ENCODE peak calls at places on chromosomes 2 and 18, in four cellular contexts. Q, E, L and T are unnamed samples. For H3K36me3, the result is how much of the 10 kb centered on the place peaks cover.

GRCh38 chr2:176101216-176101845 is 1.7 kb downstream of the HOXD12 start:
- DNase-seq in Q (no peak), E (no peak), L (no peak), T (no peak)

GRCh38 chr2:207852791-207853190 is 83.1 kb upstream of the FZD5 start:
- DNase-seq in Q (no peak), E (no peak), L (no peak), T (no peak)

GRCh38 chr2:219178377-219179175 is 501 bp downstream of the RETREG2 start:
- DNase-seq in Q (peak), E (peak), L (peak), T (no peak)

GRCh38 chr18:21391074-21391673 is 149.1 kb downstream of the GREB1L start:
- DNase-seq in Q (peak), E (no peak), L (peak), T (peak)

GRCh38 chr18:9105420-9105819 is 2.9 kb downstream of the NDUFV2 start:
- DNase-seq in Q (no peak), E (no peak), L (no peak), T (no peak)

GRCh38 chr18:76494181-76494540 is 881 bp downstream of the ZNF516 start:
- DNase-seq in Q (peak), E (peak), L (peak), T (no peak)

GRCh38 chr2:239192975-239193374 is 207.8 kb downstream of the HDAC4 start:
- DNase-seq in Q (no peak), E (no peak), L (no peak), T (no peak)

GRCh38 chr2:218445602-218446001 is 26.7 kb downstream of the VIL1 start:
- DNase-seq in Q (no peak), E (no peak), L (no peak), T (no peak)

GRCh38 chr2:177495945-177496344 is 103.4 kb downstream of the AGPS start:
- DNase-seq in Q (no peak), E (no peak), L (no peak), T (no peak)

GRCh38 chr2:177506506-177506905 is 113.9 kb downstream of the AGPS start:
- DNase-seq in Q (no peak), E (no peak), L (no peak), T (no peak)

GRCh38 chr2:177506998-177507397 is 114.4 kb downstream of the AGPS start:
- DNase-seq in Q (no peak), E (no peak), L (no peak), T (no peak)

DNA sequence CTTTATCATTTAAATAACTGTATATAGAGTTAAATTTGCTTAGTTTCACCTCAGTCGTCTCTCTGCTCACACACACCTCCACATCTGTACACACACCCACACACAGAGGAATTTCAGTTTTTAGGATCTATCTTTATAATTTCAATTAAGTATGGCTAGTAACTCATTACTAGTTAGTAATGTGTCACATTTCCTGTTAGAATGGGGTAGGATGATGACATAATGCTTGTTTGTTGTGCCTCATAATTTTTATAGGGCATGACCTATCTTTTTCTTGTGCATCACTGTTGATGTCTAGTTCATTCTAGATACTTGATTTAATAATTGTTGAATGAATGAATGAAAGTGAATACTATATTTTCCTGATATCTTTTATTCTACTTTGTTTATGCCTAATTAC is 108.6 kb downstream of the AGPS start:
- DNase-seq in Q (no peak), E (no peak), L (no peak), T (no peak)
- H3K36me3 ChIP-seq in Q (under half), E (under half), L (under half), T (under half)

GRCh38 chr18:80246656-80247402 is 485 bp downstream of the PARD6G start:
- DNase-seq in Q (no peak), E (peak), L (peak), T (no peak)
- H3K4me2 ChIP-seq in Q (peak), E (peak), L (peak), T (peak)

DNA sequence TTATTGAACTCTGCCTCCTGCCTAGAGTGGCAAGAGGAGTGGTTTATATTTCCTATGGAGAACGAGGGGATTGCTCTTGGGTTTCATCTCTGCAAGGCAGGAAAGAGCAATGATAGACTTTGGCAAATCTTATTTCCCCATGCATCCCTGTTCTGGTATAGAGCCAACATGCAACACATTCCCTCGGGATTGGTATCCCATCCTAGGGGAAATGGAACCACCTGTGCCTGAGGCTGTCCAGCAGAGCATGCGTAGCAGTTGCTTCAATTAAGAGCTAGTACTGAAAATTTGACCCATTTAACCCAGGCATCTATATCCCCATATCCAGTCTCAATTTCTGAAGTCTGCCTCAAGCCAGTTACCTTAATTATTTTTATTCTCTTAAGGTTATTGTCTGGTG is 205.3 kb downstream of the KCNS3 start:
- DNase-seq in Q (no peak), E (no peak), L (no peak), T (no peak)
- H3K27ac ChIP-seq in Q (no peak), E (no peak), L (no peak), T (no peak)

GRCh38 chr18:23569299-23570063 is 16.8 kb downstream of the NPC1 start:
- DNase-seq in Q (no peak), E (no peak), L (no peak), T (no peak)
- H3K36me3 ChIP-seq in Q (under half), E (under half), L (under half), T (under half)

DNA sequence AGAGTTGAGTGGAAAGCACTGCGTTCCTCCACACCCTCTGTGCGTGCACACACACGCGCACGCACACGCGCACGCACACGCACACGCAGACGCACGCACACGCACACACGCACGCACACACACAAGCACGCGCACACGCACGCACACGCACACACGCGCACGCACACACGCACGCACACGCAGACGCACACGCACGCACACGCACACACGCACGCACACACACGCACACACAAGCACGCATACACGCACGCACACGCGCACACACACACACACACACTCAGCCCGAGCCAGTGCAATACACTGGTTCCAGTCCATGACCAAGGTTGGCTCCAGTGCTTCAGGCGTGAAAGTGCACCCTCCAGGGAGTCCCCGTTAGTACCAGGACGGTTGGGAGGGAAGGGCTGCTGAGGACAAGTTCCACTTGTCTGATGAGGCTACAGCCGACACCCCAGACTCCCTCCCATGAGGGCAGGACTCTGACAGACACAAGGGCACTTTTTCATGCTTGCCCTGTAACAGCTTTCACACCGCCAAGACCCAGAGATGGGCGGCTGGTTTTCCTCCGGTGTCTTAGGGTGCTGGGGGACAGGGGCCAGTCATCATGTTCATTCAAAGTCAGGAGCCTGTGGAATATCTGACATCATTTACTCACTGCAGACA is 22.5 kb downstream of the FBLN7 start:
- DNase-seq in Q (no peak), E (no peak), L (no peak), T (no peak)
- H3K4me2 ChIP-seq in Q (no peak), E (no peak), L (no peak), T (no peak)